ENCODE peak calls at places on chromosome 19, in five cellular contexts. G, T, S, X and W are unnamed samples.

GRCh38 chr19:45162464-45163143 is 1.8 kb upstream of the NKPD1 start:
- DNase-seq in G (no peak), T (no peak), X (no peak), S (no peak), W (no peak)

GRCh38 chr19:5013761-5014160 is 44.8 kb downstream of the KDM4B start:
- DNase-seq in S (no peak), T (no peak), X (no peak), G (no peak), W (no peak)

GRCh38 chr19:39110263-39110967 is 15.2 kb upstream of the PAK4 start:
- DNase-seq in T (peak), X (no peak), S (peak), G (no peak), W (no peak)

GRCh38 chr19:5298502-5298901 is 42.1 kb downstream of the PTPRS start:
- DNase-seq in T (no peak), X (no peak), S (no peak), G (peak), W (no peak)

GRCh38 chr19:17026706-17027427 is at the start of gene CPAMD8:
- DNase-seq in T (no peak), G (no peak), X (no peak), S (peak), W (no peak)

GRCh38 chr19:3693030-3693925 is 7.0 kb downstream of the PIP5K1C start:
- DNase-seq in G (no peak), S (no peak), T (no peak), X (no peak), W (no peak)

GRCh38 chr19:2546128-2547032 is 70.5 kb downstream of the GADD45B start:
- DNase-seq in S (peak), T (no peak), G (peak), X (peak), W (peak)

GRCh38 chr19:48905664-48906063 is 5.6 kb downstream of the NUCB1 start:
- DNase-seq in G (no peak), S (no peak), X (no peak), T (no peak), W (no peak)

GRCh38 chr19:51259348-51260245 is 8.7 kb downstream of the SIGLECL1 start:
- DNase-seq in T (peak), S (peak), X (no peak), G (no peak), W (no peak)

GRCh38 chr19:18506101-18506534 is 15.8 kb downstream of the ELL start:
- DNase-seq in X (no peak), S (no peak), G (no peak), T (no peak), W (no peak)

GRCh38 chr19:4487572-4487971 is 15.5 kb downstream of the HDGFL2 start:
- DNase-seq in X (no peak), T (no peak), G (no peak), S (no peak), W (no peak)

GRCh38 chr19:7729831-7730285 is 2.1 kb downstream of the CLEC4G start:
- DNase-seq in X (no peak), T (no peak), S (peak), G (no peak), W (no peak)

GRCh38 chr19:50358483-50359431 is 6.7 kb downstream of the NAPSA start:
- DNase-seq in S (no peak), X (no peak), G (no peak), T (no peak), W (peak)

GRCh38 chr19:43446746-43447489 is 18.5 kb downstream of the LYPD3 start:
- DNase-seq in S (peak), X (peak), T (peak), G (peak), W (peak)

GRCh38 chr19:10418281-10419199 is 1.8 kb upstream of the PDE4A start:
- DNase-seq in G (no peak), S (peak), T (peak), X (no peak), W (no peak)

GRCh38 chr19:32397736-32398135 is 7.8 kb upstream of the DPY19L3 start:
- DNase-seq in T (no peak), X (peak), S (no peak), G (no peak), W (no peak)

GRCh38 chr19:18155095-18156087 is 2.4 kb downstream of the PIK3R2 start:
- DNase-seq in T (no peak), S (no peak), G (no peak), X (no peak), W (no peak)

GRCh38 chr19:8161135-8161646 is 11.8 kb upstream of the FBN3 start:
- DNase-seq in G (no peak), S (peak), X (no peak), T (peak), W (no peak)

GRCh38 chr19:50500060-50500752 is 10.8 kb downstream of the JOSD2 start:
- DNase-seq in G (no peak), T (no peak), X (no peak), S (peak), W (no peak)

GRCh38 chr19:50003810-50004419 is 21.3 kb downstream of the VRK3 start:
- DNase-seq in T (no peak), S (no peak), X (peak), G (no peak), W (peak)

GRCh38 chr19:56507446-56508281 is at the start of gene ZNF471:
- DNase-seq in S (peak), T (no peak), X (peak), G (peak), W (peak)
- H3K4me3 ChIP-seq in S (peak), T (no peak), X (peak), G (peak), W (peak)

GRCh38 chr19:46887240-46887782 is 26.5 kb downstream of the ARHGAP35 start:
- DNase-seq in T (no peak), G (no peak), X (peak), S (no peak), W (no peak)
- H3K27ac ChIP-seq in T (no peak), G (no peak), X (peak), S (no peak), W (no peak)

GRCh38 chr19:36009220-36009619 is 607 bp upstream of the SYNE4 start:
- DNase-seq in X (peak), S (peak), G (no peak), T (no peak), W (no peak)
- H3K4me3 ChIP-seq in X (peak), S (peak), G (peak), T (no peak), W (peak)

DNA sequence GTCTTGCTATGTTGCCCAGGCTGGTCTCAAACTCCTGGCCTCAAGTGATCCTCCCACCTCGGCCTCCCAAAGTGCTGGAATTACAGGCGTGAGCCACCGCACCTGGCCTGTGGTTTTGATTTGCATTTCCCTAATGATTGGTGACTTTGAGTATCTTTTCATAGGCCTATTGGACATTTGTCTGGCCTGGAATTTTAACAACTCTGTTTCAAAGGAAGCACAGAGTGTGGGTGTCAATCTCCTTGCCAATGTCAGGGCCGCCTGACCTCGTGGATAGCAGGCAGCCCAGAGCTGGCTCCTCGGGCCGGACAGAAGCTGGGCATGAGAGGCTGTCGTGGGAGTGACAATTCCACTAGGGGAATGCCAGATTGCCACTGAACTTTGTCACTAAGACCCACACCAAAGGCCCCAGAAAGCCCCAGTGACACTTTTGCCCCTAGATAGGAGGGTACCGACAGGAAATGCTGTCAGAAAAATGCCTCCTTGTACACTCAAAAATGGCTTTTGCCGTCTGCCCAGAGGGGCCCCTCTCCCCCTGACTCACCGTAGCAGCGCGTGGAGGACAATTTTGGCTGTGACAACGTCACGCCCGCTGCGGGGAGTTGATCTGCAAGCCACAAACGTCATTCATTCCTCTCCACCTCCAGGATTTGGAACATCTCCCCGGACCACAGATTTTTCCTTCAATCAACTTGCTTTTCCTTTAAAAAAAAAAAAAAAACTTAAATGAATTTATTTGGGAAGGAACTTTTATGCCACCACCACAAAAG is 11.7 kb upstream of the ADGRE5 start:
- DNase-seq in X (peak), T (no peak), S (no peak), G (no peak), W (peak)
- H3K27ac ChIP-seq in X (no peak), T (peak), S (no peak), G (peak), W (peak)

GRCh38 chr19:27742041-27742440 is 1470.9 kb downstream of the UQCRFS1 start:
- DNase-seq in S (no peak), T (no peak), X (peak), G (peak), W (no peak)

GRCh38 chr19:27741236-27741635 is 1471.7 kb downstream of the UQCRFS1 start:
- DNase-seq in G (peak), S (no peak), T (no peak), X (no peak), W (peak)

GRCh38 chr19:27738569-27739193 is 1474.3 kb downstream of the UQCRFS1 start:
- DNase-seq in S (no peak), G (no peak), X (no peak), T (no peak), W (no peak)

GRCh38 chr19:27736225-27736624 is 1476.7 kb downstream of the UQCRFS1 start:
- DNase-seq in T (no peak), X (no peak), S (no peak), G (no peak), W (no peak)

DNA sequence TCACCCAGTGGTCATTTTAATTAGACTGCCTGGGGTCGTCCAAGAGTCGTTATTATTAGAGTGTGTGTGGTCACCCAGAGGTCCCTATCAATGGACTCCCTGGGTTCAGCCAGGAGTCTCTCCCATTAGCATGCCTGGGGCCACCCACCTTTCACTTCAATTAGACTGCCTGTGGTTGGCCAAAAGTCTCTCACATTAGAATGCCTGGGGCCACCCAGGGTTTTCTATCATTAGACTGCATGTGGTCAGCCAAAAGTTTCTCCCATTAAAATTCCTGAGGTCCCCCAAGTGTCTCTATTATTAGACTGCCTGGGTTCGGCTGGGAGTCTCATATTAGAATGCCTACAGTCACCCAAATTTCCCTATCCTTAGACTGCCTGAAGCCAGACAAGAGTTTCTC is 1472.6 kb downstream of the UQCRFS1 start:
- DNase-seq in T (no peak), S (no peak), G (peak), X (peak), W (no peak)
- H3K4me3 ChIP-seq in T (no peak), S (no peak), G (no peak), X (no peak), W (no peak)

GRCh38 chr19:664913-665443 is 2.0 kb upstream of the RNF126 start:
- DNase-seq in G (peak), S (peak), X (peak), T (peak), W (no peak)
- H3K27ac ChIP-seq in G (no peak), S (no peak), X (no peak), T (no peak), W (no peak)

GRCh38 chr19:31140717-31141116 is 208.5 kb downstream of the TSHZ3 start:
- DNase-seq in G (no peak), S (no peak), T (no peak), X (peak), W (no peak)
- H3K4me3 ChIP-seq in G (no peak), S (no peak), T (no peak), X (no peak), W (no peak)